ENCODE peak calls at places on chromosomes 1 and 21, in four cellular contexts. One of them, this sample, is unnamed.
A peak's percentile ranks its signal among the peaks of the same experiment; 100 is the strongest.

GRCh38 chr21:41481191-41481590 is 26.8 kb downstream of the TMPRSS2 start:
- DNase-seq in HCEC 1CT: no peak
- DNase-seq in stimulated activated CD4-positive, alpha-beta T cell treated with anti-CD3 and anti-CD28 coated beads, Interleukin-1b, Interleukin-23, amount 100 ng/mL, for 24 hours: no peak
- DNase-seq in HT1080: no peak
- DNase-seq in this sample: no peak

GRCh38 chr21:39313042-39313456 is 383 bp downstream of the BRWD1 start:
- DNase-seq in HCEC 1CT: no peak
- DNase-seq in stimulated activated CD4-positive, alpha-beta T cell treated with anti-CD3 and anti-CD28 coated beads, Interleukin-1b, Interleukin-23, amount 100 ng/mL, for 24 hours: peak; percentile 4
- DNase-seq in HT1080: no peak
- DNase-seq in this sample: no peak

GRCh38 chr1:207067185-207067584 is 14.1 kb downstream of the PFKFB2 start:
- DNase-seq in HCEC 1CT: no peak
- DNase-seq in stimulated activated CD4-positive, alpha-beta T cell treated with anti-CD3 and anti-CD28 coated beads, Interleukin-1b, Interleukin-23, amount 100 ng/mL, for 24 hours: no peak
- DNase-seq in HT1080: no peak
- DNase-seq in this sample: no peak

GRCh38 chr1:46037597-46037936 is 94.9 kb downstream of the PIK3R3 start:
- DNase-seq in HCEC 1CT: no peak
- DNase-seq in stimulated activated CD4-positive, alpha-beta T cell treated with anti-CD3 and anti-CD28 coated beads, Interleukin-1b, Interleukin-23, amount 100 ng/mL, for 24 hours: no peak
- DNase-seq in HT1080: peak; percentile 30
- DNase-seq in this sample: no peak

GRCh38 chr1:173868266-173869107 is at the start of gene ZBTB37:
- DNase-seq in HCEC 1CT: peak; percentile 56
- DNase-seq in stimulated activated CD4-positive, alpha-beta T cell treated with anti-CD3 and anti-CD28 coated beads, Interleukin-1b, Interleukin-23, amount 100 ng/mL, for 24 hours: peak; percentile 84
- DNase-seq in HT1080: no peak
- DNase-seq in this sample: peak; percentile 83

GRCh38 chr21:29300547-29301138 is 1.9 kb downstream of the BACH1 start:
- DNase-seq in HCEC 1CT: no peak
- DNase-seq in stimulated activated CD4-positive, alpha-beta T cell treated with anti-CD3 and anti-CD28 coated beads, Interleukin-1b, Interleukin-23, amount 100 ng/mL, for 24 hours: no peak
- DNase-seq in HT1080: no peak
- DNase-seq in this sample: no peak

GRCh38 chr1:3306583-3307285 is 147.7 kb upstream of the ARHGEF16 start:
- DNase-seq in HCEC 1CT: peak; percentile 46
- DNase-seq in stimulated activated CD4-positive, alpha-beta T cell treated with anti-CD3 and anti-CD28 coated beads, Interleukin-1b, Interleukin-23, amount 100 ng/mL, for 24 hours: no peak
- DNase-seq in HT1080: no peak
- DNase-seq in this sample: no peak

GRCh38 chr21:36434144-36434543 is 45.8 kb downstream of the CLDN14 start:
- DNase-seq in HCEC 1CT: no peak
- DNase-seq in stimulated activated CD4-positive, alpha-beta T cell treated with anti-CD3 and anti-CD28 coated beads, Interleukin-1b, Interleukin-23, amount 100 ng/mL, for 24 hours: no peak
- DNase-seq in HT1080: no peak
- DNase-seq in this sample: no peak

GRCh38 chr1:228697209-228698016 is 37.9 kb upstream of the RHOU start:
- DNase-seq in HCEC 1CT: peak; percentile 56
- DNase-seq in stimulated activated CD4-positive, alpha-beta T cell treated with anti-CD3 and anti-CD28 coated beads, Interleukin-1b, Interleukin-23, amount 100 ng/mL, for 24 hours: no peak
- DNase-seq in HT1080: peak; percentile 10
- DNase-seq in this sample: peak; percentile 16

GRCh38 chr1:67948155-67949075 is 102.0 kb downstream of the DIRAS3 start:
- DNase-seq in HCEC 1CT: peak; percentile 91
- DNase-seq in stimulated activated CD4-positive, alpha-beta T cell treated with anti-CD3 and anti-CD28 coated beads, Interleukin-1b, Interleukin-23, amount 100 ng/mL, for 24 hours: no peak
- DNase-seq in HT1080: peak; percentile 67
- DNase-seq in this sample: no peak

GRCh38 chr1:84869750-84870149 is 23.3 kb downstream of the LPAR3 start:
- DNase-seq in HCEC 1CT: peak; percentile 78
- DNase-seq in stimulated activated CD4-positive, alpha-beta T cell treated with anti-CD3 and anti-CD28 coated beads, Interleukin-1b, Interleukin-23, amount 100 ng/mL, for 24 hours: no peak
- DNase-seq in HT1080: no peak
- DNase-seq in this sample: no peak

GRCh38 chr1:58576727-58577675 is at the start of gene TACSTD2:
- DNase-seq in HCEC 1CT: no peak
- DNase-seq in stimulated activated CD4-positive, alpha-beta T cell treated with anti-CD3 and anti-CD28 coated beads, Interleukin-1b, Interleukin-23, amount 100 ng/mL, for 24 hours: no peak
- DNase-seq in HT1080: no peak
- DNase-seq in this sample: no peak

GRCh38 chr1:16938351-16939321 is 16.9 kb downstream of the CROCC start:
- DNase-seq in HCEC 1CT: no peak
- DNase-seq in stimulated activated CD4-positive, alpha-beta T cell treated with anti-CD3 and anti-CD28 coated beads, Interleukin-1b, Interleukin-23, amount 100 ng/mL, for 24 hours: no peak
- DNase-seq in HT1080: no peak
- DNase-seq in this sample: no peak

GRCh38 chr1:234199476-234200127 is 173.7 kb upstream of the COA6 start:
- DNase-seq in HCEC 1CT: no peak
- DNase-seq in stimulated activated CD4-positive, alpha-beta T cell treated with anti-CD3 and anti-CD28 coated beads, Interleukin-1b, Interleukin-23, amount 100 ng/mL, for 24 hours: no peak
- DNase-seq in HT1080: no peak
- DNase-seq in this sample: no peak

GRCh38 chr1:217088521-217089221 is 365.4 kb upstream of the ESRRG start:
- DNase-seq in HCEC 1CT: peak; percentile 45
- DNase-seq in stimulated activated CD4-positive, alpha-beta T cell treated with anti-CD3 and anti-CD28 coated beads, Interleukin-1b, Interleukin-23, amount 100 ng/mL, for 24 hours: no peak
- DNase-seq in HT1080: no peak
- DNase-seq in this sample: no peak

GRCh38 chr1:8464987-8465386 is 147.1 kb downstream of the SLC45A1 start:
- DNase-seq in HCEC 1CT: no peak
- DNase-seq in stimulated activated CD4-positive, alpha-beta T cell treated with anti-CD3 and anti-CD28 coated beads, Interleukin-1b, Interleukin-23, amount 100 ng/mL, for 24 hours: no peak
- DNase-seq in HT1080: no peak
- DNase-seq in this sample: no peak

GRCh38 chr1:225691377-225691776 is 38.5 kb upstream of the ENAH start:
- DNase-seq in HCEC 1CT: no peak
- DNase-seq in stimulated activated CD4-positive, alpha-beta T cell treated with anti-CD3 and anti-CD28 coated beads, Interleukin-1b, Interleukin-23, amount 100 ng/mL, for 24 hours: no peak
- DNase-seq in HT1080: no peak
- DNase-seq in this sample: no peak

GRCh38 chr1:58881471-58881994 is 97.7 kb upstream of the JUN start:
- DNase-seq in HCEC 1CT: peak; percentile 85
- DNase-seq in stimulated activated CD4-positive, alpha-beta T cell treated with anti-CD3 and anti-CD28 coated beads, Interleukin-1b, Interleukin-23, amount 100 ng/mL, for 24 hours: no peak
- DNase-seq in HT1080: peak; percentile 92
- DNase-seq in this sample: peak; percentile 86

GRCh38 chr21:32336711-32337110 is 38.1 kb downstream of the MRAP start:
- DNase-seq in HCEC 1CT: peak; percentile 6
- DNase-seq in stimulated activated CD4-positive, alpha-beta T cell treated with anti-CD3 and anti-CD28 coated beads, Interleukin-1b, Interleukin-23, amount 100 ng/mL, for 24 hours: no peak
- DNase-seq in HT1080: peak; percentile 36
- DNase-seq in this sample: peak; percentile 43

GRCh38 chr1:25771246-25772114 is 28.5 kb upstream of the SELENON start:
- DNase-seq in HCEC 1CT: no peak
- DNase-seq in stimulated activated CD4-positive, alpha-beta T cell treated with anti-CD3 and anti-CD28 coated beads, Interleukin-1b, Interleukin-23, amount 100 ng/mL, for 24 hours: no peak
- DNase-seq in HT1080: peak; percentile 24
- DNase-seq in this sample: no peak

GRCh38 chr1:46246548-46247432 is 773 bp upstream of the RAD54L start:
- DNase-seq in HCEC 1CT: peak; percentile 28
- DNase-seq in stimulated activated CD4-positive, alpha-beta T cell treated with anti-CD3 and anti-CD28 coated beads, Interleukin-1b, Interleukin-23, amount 100 ng/mL, for 24 hours: no peak
- DNase-seq in HT1080: no peak
- DNase-seq in this sample: peak; percentile 66

GRCh38 chr1:63442141-63442475 is 74.7 kb downstream of the ALG6 start:
- DNase-seq in HCEC 1CT: no peak
- DNase-seq in stimulated activated CD4-positive, alpha-beta T cell treated with anti-CD3 and anti-CD28 coated beads, Interleukin-1b, Interleukin-23, amount 100 ng/mL, for 24 hours: no peak
- DNase-seq in HT1080: no peak
- DNase-seq in this sample: no peak

GRCh38 chr21:14815001-14815400 is 249.8 kb downstream of the NRIP1 start:
- DNase-seq in HCEC 1CT: no peak
- DNase-seq in stimulated activated CD4-positive, alpha-beta T cell treated with anti-CD3 and anti-CD28 coated beads, Interleukin-1b, Interleukin-23, amount 100 ng/mL, for 24 hours: no peak
- DNase-seq in HT1080: no peak
- DNase-seq in this sample: no peak

GRCh38 chr1:107844009-107844408 is 121.0 kb downstream of the VAV3 start:
- DNase-seq in HCEC 1CT: no peak
- DNase-seq in stimulated activated CD4-positive, alpha-beta T cell treated with anti-CD3 and anti-CD28 coated beads, Interleukin-1b, Interleukin-23, amount 100 ng/mL, for 24 hours: no peak
- DNase-seq in HT1080: no peak
- DNase-seq in this sample: no peak

GRCh38 chr1:68293609-68294353 is 61.5 kb upstream of the WLS start:
- DNase-seq in HCEC 1CT: no peak
- DNase-seq in stimulated activated CD4-positive, alpha-beta T cell treated with anti-CD3 and anti-CD28 coated beads, Interleukin-1b, Interleukin-23, amount 100 ng/mL, for 24 hours: no peak
- DNase-seq in HT1080: no peak
- DNase-seq in this sample: no peak

GRCh38 chr1:58923090-58923470 is 139.2 kb upstream of the JUN start:
- DNase-seq in HCEC 1CT: no peak
- DNase-seq in stimulated activated CD4-positive, alpha-beta T cell treated with anti-CD3 and anti-CD28 coated beads, Interleukin-1b, Interleukin-23, amount 100 ng/mL, for 24 hours: no peak
- DNase-seq in HT1080: no peak
- DNase-seq in this sample: no peak

This sample was measured in RKO.